ENCODE peak calls at places on chromosomes 11 and 22, in five cellular contexts. B, H, T, J and N are unnamed samples.

GRCh38 chr22:35596821-35597220 is 20.3 kb downstream of the MB start:
- DNase-seq in J (no peak), B (no peak), T (peak), H (no peak), N (no peak)

GRCh38 chr11:133934599-133935550 is 21.9 kb downstream of the IGSF9B start:
- DNase-seq in T (no peak), B (no peak), H (no peak), J (peak), N (peak)

GRCh38 chr11:12787847-12788246 is 113.6 kb downstream of the TEAD1 start:
- DNase-seq in J (peak), H (no peak), T (no peak), B (no peak), N (peak)

GRCh38 chr11:8060146-8060719 is 20.8 kb upstream of the TUB start:
- DNase-seq in H (no peak), J (no peak), T (no peak), B (peak), N (no peak)

GRCh38 chr22:38951734-38952133 is 5.7 kb upstream of the APOBEC3A start:
- DNase-seq in J (no peak), H (no peak), T (no peak), B (no peak), N (no peak)

GRCh38 chr11:47464479-47464878 is 15.5 kb upstream of the RAPSN start:
- DNase-seq in T (peak), H (peak), B (no peak), J (peak), N (peak)

GRCh38 chr22:16955678-16956210 is 52.3 kb downstream of the GAB4 start:
- DNase-seq in B (no peak), J (no peak), T (no peak), H (no peak), N (no peak)

GRCh38 chr11:12599408-12600143 is 74.6 kb upstream of the TEAD1 start:
- DNase-seq in B (peak), J (no peak), T (peak), H (peak), N (peak)

GRCh38 chr11:28702871-28703270 is 594.7 kb downstream of the METTL15 start:
- DNase-seq in T (no peak), B (no peak), J (no peak), H (no peak), N (no peak)

GRCh38 chr11:2889399-2890273 is 4.1 kb upstream of the CDKN1C start:
- DNase-seq in T (no peak), B (no peak), J (no peak), H (no peak), N (no peak)

GRCh38 chr11:35167451-35167954 is 28.5 kb downstream of the CD44 start:
- DNase-seq in B (no peak), J (peak), T (no peak), H (no peak), N (peak)

GRCh38 chr11:95308512-95309035 is 77.6 kb upstream of the SESN3 start:
- DNase-seq in T (no peak), H (no peak), J (no peak), B (no peak), N (no peak)

GRCh38 chr11:129951883-129952262 is 50.8 kb downstream of the PRDM10 start:
- DNase-seq in T (no peak), B (no peak), J (no peak), H (no peak), N (no peak)
- H3K4me3 ChIP-seq in T (no peak), B (no peak), J (no peak), H (no peak), N (no peak)

DNA sequence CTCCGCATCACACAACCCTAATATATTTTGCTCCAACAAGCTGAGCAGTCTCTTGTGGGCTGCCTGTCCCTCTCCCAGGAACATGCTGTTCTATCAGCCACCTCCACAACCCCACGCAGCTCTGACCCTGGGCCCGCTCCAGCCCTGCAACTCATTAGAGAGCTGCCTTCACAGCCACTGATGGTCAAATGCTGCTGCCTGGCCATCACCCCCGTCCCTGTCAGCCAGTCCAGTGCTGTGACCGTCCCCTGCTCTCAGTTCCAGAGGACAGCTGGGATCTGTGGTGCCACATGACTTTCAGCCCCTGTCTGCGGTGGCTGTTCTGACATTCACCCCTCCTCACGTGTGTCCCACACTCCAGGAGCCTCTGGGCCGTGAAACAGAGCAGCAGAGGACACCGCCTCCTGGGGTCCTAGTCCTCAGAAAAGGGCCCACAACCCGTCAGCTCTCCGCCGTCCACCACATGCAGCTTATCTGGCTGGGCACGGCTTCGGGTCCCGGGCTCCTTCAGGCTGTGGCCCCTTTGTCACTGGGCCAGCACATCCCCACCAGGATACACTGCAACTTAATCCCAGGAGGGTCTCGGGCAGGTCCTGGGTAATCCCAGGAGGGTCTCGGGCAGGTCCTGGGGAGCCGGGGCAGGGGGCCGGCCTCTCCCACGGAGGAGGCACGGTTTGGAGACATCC is 14.9 kb downstream of the CRELD2 start:
- DNase-seq in H (peak), T (no peak), B (peak), J (no peak), N (no peak)
- H3K4me3 ChIP-seq in H (peak), T (no peak), B (peak), J (no peak), N (no peak)

DNA sequence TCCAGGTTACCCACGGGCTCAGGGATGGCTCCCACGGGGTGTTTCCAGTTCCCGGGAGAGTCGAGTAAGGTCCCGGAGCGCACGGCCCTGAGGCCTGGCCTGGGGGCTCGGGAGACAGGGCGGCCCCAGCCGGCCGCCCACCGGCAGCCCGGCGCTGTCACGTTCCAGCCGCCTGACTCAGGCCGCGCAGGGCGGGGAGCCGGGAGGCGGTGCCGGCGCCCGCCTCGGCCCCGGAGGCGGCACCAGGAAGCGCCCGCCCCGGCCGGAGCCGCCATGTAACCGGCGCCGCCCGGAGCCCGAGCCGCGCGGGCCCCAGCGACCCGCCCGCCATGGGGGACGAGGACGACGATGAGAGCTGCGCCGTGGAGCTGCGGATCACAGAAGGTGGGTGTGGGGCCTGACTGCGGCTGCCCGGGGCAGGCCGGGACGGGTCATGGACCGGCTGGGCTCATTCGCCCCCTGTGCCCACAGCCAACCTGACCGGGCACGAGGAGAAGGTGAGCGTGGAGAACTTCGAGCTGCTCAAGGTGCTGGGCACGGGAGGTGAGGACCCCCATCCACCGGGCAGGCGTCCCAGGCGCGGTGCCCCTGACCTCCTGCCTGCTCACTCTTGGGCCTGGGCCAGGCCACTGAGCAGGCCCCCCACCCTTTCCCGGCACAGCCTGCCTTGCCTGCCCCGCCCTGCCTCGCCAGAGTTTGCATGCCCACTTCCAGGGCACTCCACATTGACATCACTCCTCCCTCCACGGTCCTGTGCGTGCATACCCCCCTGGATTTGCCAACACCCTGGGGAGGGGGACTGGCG is at the start of gene RPS6KA4:
- DNase-seq in T (peak), J (peak), H (peak), B (peak), N (peak)
- H3K4me3 ChIP-seq in T (peak), J (peak), H (peak), B (peak), N (peak)

DNA sequence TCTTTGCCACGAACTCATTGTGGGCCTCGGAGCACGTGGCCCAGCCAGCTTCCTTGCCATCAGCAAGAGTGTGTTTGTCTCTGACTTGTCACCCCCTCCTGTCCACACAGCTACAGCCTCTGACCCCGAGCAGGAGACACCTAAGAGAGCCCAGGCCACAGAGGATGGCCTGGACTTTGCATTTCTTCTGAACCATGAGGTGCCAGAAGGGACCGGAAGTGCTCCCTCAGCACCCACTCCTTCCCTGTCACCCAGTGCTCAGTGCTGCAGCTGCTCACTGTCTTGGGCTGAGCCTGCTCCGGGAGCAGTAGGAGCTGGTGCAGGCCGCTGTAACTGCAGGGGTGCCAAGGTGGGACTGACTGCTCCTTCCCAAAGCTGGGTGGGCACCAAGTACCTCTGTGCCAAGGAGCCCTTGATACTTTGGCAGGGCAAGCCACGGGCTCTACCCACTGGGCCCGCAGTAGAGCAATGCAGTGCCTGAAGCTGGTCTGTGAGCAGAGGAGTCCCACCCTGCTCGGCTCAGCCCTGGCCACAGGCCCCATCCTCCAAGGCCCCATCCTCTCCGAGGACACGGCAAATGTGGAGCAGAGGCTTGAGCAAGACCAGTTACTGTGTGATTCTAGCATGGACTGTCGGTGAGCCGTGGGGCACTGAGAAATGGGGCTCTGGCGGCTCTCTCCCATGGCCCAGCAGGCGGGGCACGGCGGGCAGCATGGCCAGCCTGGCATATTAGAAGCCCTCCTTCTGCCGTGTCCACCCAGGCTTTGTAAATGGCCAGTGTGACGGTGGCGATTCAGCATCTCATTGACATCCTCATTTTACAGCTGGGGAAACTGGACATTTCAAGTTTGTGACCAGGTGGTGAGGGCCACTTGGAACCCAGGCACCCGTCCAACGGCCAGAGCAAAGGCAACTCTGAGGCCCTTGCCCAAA is 6.3 kb downstream of the GRK2 start:
- DNase-seq in J (no peak), B (no peak), T (peak), H (peak), N (no peak)
- H3K4me3 ChIP-seq in J (no peak), B (no peak), T (no peak), H (no peak), N (no peak)

GRCh38 chr22:50306753-50307749 is at the start of gene PLXNB2:
- DNase-seq in J (peak), T (peak), H (peak), B (peak), N (peak)
- H3K4me3 ChIP-seq in J (peak), T (peak), H (peak), B (peak), N (peak)